ENCODE peak calls at places on chromosomes 4 and X, in six cellular contexts. One of them, this sample, is unnamed.

GRCh38 chr4:182163180-182163579 is 80.0 kb upstream of the TENM3 start:
- DNase-seq in amniotic epithelial cell: no peak
- DNase-seq in endothelial cell: no peak
- DNase-seq in T-helper 9 cell: no peak
- DNase-seq in amniotic stem cell: no peak
- DNase-seq in GM13977: no peak
- DNase-seq in this sample: no peak

GRCh38 chr4:98939892-98940298 is 11.0 kb upstream of the EIF4E start:
- DNase-seq in amniotic epithelial cell: peak
- DNase-seq in endothelial cell: peak
- DNase-seq in T-helper 9 cell: no peak
- DNase-seq in amniotic stem cell: peak
- DNase-seq in GM13977: no peak
- DNase-seq in this sample: peak

GRCh38 chrX:22081475-22082092 is 49.5 kb downstream of the PHEX start:
- DNase-seq in amniotic epithelial cell: peak
- DNase-seq in endothelial cell: peak
- DNase-seq in T-helper 9 cell: peak
- DNase-seq in amniotic stem cell: peak
- DNase-seq in GM13977: peak
- DNase-seq in this sample: no peak

GRCh38 chr4:8260656-8261111 is 8.9 kb upstream of the HTRA3 start:
- DNase-seq in amniotic epithelial cell: peak
- DNase-seq in endothelial cell: no peak
- DNase-seq in T-helper 9 cell: no peak
- DNase-seq in amniotic stem cell: no peak
- DNase-seq in GM13977: no peak
- DNase-seq in this sample: no peak

GRCh38 chr4:90443231-90443630 is 316.0 kb downstream of the CCSER1 start:
- DNase-seq in amniotic epithelial cell: no peak
- DNase-seq in endothelial cell: no peak
- DNase-seq in T-helper 9 cell: no peak
- DNase-seq in amniotic stem cell: no peak
- DNase-seq in GM13977: no peak
- DNase-seq in this sample: no peak

GRCh38 chrX:9285342-9285771 is 179.5 kb upstream of the TBL1X start:
- DNase-seq in amniotic epithelial cell: no peak
- DNase-seq in endothelial cell: no peak
- DNase-seq in T-helper 9 cell: no peak
- DNase-seq in amniotic stem cell: no peak
- DNase-seq in GM13977: no peak
- DNase-seq in this sample: no peak

GRCh38 chr4:30903493-30903892 is 183.3 kb downstream of the PCDH7 start:
- DNase-seq in amniotic epithelial cell: peak
- DNase-seq in endothelial cell: no peak
- DNase-seq in T-helper 9 cell: no peak
- DNase-seq in amniotic stem cell: no peak
- DNase-seq in GM13977: no peak
- DNase-seq in this sample: no peak

GRCh38 chrX:75229774-75230173 is 44.1 kb upstream of the UPRT start:
- DNase-seq in amniotic epithelial cell: no peak
- DNase-seq in endothelial cell: no peak
- DNase-seq in T-helper 9 cell: no peak
- DNase-seq in amniotic stem cell: no peak
- DNase-seq in GM13977: no peak
- DNase-seq in this sample: no peak

GRCh38 chr4:80266902-80267380 is 477 bp downstream of the FGF5 start:
- DNase-seq in amniotic epithelial cell: peak
- DNase-seq in endothelial cell: peak
- DNase-seq in T-helper 9 cell: no peak
- DNase-seq in amniotic stem cell: no peak
- DNase-seq in GM13977: no peak
- DNase-seq in this sample: no peak

GRCh38 chr4:81030061-81030616 is 369 bp upstream of the BMP3 start:
- DNase-seq in amniotic epithelial cell: no peak
- DNase-seq in endothelial cell: no peak
- DNase-seq in T-helper 9 cell: no peak
- DNase-seq in amniotic stem cell: no peak
- DNase-seq in GM13977: no peak
- DNase-seq in this sample: no peak

GRCh38 chr4:96145671-96146070 is 305.8 kb downstream of the PDHA2 start:
- DNase-seq in amniotic epithelial cell: peak
- DNase-seq in endothelial cell: no peak
- DNase-seq in T-helper 9 cell: no peak
- DNase-seq in amniotic stem cell: no peak
- DNase-seq in GM13977: no peak
- DNase-seq in this sample: no peak

GRCh38 chr4:183905081-183905592 is at the start of gene STOX2:
- DNase-seq in amniotic epithelial cell: peak
- DNase-seq in endothelial cell: peak
- DNase-seq in T-helper 9 cell: no peak
- DNase-seq in amniotic stem cell: no peak
- DNase-seq in GM13977: peak
- DNase-seq in this sample: no peak

GRCh38 chr4:94375364-94375763 is 32.7 kb upstream of the HPGDS start:
- DNase-seq in amniotic epithelial cell: no peak
- DNase-seq in endothelial cell: no peak
- DNase-seq in T-helper 9 cell: no peak
- DNase-seq in amniotic stem cell: no peak
- DNase-seq in GM13977: no peak
- DNase-seq in this sample: no peak

GRCh38 chr4:147576084-147576483 is 41.1 kb upstream of the TMEM184C start:
- DNase-seq in amniotic epithelial cell: no peak
- DNase-seq in endothelial cell: no peak
- DNase-seq in T-helper 9 cell: no peak
- DNase-seq in amniotic stem cell: no peak
- DNase-seq in GM13977: no peak
- DNase-seq in this sample: no peak

GRCh38 chr4:114997596-114997995 is 115.8 kb downstream of the NDST4 start:
- DNase-seq in amniotic epithelial cell: peak
- DNase-seq in endothelial cell: no peak
- DNase-seq in T-helper 9 cell: no peak
- DNase-seq in amniotic stem cell: no peak
- DNase-seq in GM13977: no peak
- DNase-seq in this sample: no peak

GRCh38 chr4:743463-744211 is 38.0 kb downstream of the PCGF3 start:
- DNase-seq in amniotic epithelial cell: peak
- DNase-seq in endothelial cell: no peak
- DNase-seq in T-helper 9 cell: no peak
- DNase-seq in amniotic stem cell: no peak
- DNase-seq in GM13977: no peak
- DNase-seq in this sample: no peak

GRCh38 chr4:26349496-26349895 is 28.7 kb downstream of the RBPJ start:
- DNase-seq in amniotic epithelial cell: peak
- DNase-seq in endothelial cell: no peak
- DNase-seq in T-helper 9 cell: no peak
- DNase-seq in amniotic stem cell: no peak
- DNase-seq in GM13977: no peak
- DNase-seq in this sample: no peak

GRCh38 chrX:111615227-111615626 is 65.7 kb upstream of the ALG13 start:
- DNase-seq in amniotic epithelial cell: no peak
- DNase-seq in endothelial cell: no peak
- DNase-seq in T-helper 9 cell: no peak
- DNase-seq in amniotic stem cell: no peak
- DNase-seq in GM13977: no peak
- DNase-seq in this sample: no peak

GRCh38 chr4:173252024-173252935 is 81.9 kb downstream of the HMGB2 start:
- DNase-seq in amniotic epithelial cell: peak
- DNase-seq in endothelial cell: no peak
- DNase-seq in T-helper 9 cell: no peak
- DNase-seq in amniotic stem cell: peak
- DNase-seq in GM13977: peak
- DNase-seq in this sample: peak

GRCh38 chrX:15334561-15334960 is 762 bp downstream of the PIGA start:
- DNase-seq in amniotic epithelial cell: no peak
- DNase-seq in endothelial cell: no peak
- DNase-seq in T-helper 9 cell: no peak
- DNase-seq in amniotic stem cell: no peak
- DNase-seq in GM13977: peak
- DNase-seq in this sample: no peak

GRCh38 chr4:14837860-14838259 is 164.4 kb upstream of the CPEB2 start:
- DNase-seq in amniotic epithelial cell: no peak
- DNase-seq in endothelial cell: no peak
- DNase-seq in T-helper 9 cell: no peak
- DNase-seq in amniotic stem cell: no peak
- DNase-seq in GM13977: no peak
- DNase-seq in this sample: no peak

GRCh38 chrX:11648705-11649519 is 16.8 kb downstream of the ARHGAP6 start:
- DNase-seq in amniotic epithelial cell: no peak
- DNase-seq in endothelial cell: no peak
- DNase-seq in T-helper 9 cell: no peak
- DNase-seq in amniotic stem cell: no peak
- DNase-seq in GM13977: no peak
- DNase-seq in this sample: no peak

GRCh38 chrX:153981771-153982533 is 9.4 kb downstream of the TMEM187 start:
- DNase-seq in amniotic epithelial cell: peak
- DNase-seq in endothelial cell: no peak
- DNase-seq in T-helper 9 cell: peak
- DNase-seq in amniotic stem cell: no peak
- DNase-seq in GM13977: peak
- DNase-seq in this sample: no peak

GRCh38 chrX:110208092-110208491 is 109.8 kb downstream of the AMMECR1 start:
- DNase-seq in amniotic epithelial cell: no peak
- DNase-seq in endothelial cell: no peak
- DNase-seq in T-helper 9 cell: no peak
- DNase-seq in amniotic stem cell: no peak
- DNase-seq in GM13977: no peak
- DNase-seq in this sample: no peak

GRCh38 chr4:1910643-1911042 is 39.5 kb downstream of the NSD2 start:
- DNase-seq in amniotic epithelial cell: peak
- DNase-seq in endothelial cell: peak
- DNase-seq in T-helper 9 cell: no peak
- DNase-seq in amniotic stem cell: no peak
- DNase-seq in GM13977: no peak
- DNase-seq in this sample: no peak

GRCh38 chr4:17030543-17030942 is 132.1 kb upstream of the LDB2 start:
- DNase-seq in amniotic epithelial cell: peak
- DNase-seq in endothelial cell: no peak
- DNase-seq in T-helper 9 cell: no peak
- DNase-seq in amniotic stem cell: peak
- DNase-seq in GM13977: no peak
- DNase-seq in this sample: peak

GRCh38 chrX:103730746-103731508 is 20.2 kb downstream of the TMEM31 start:
- DNase-seq in amniotic epithelial cell: peak
- DNase-seq in endothelial cell: no peak
- DNase-seq in T-helper 9 cell: no peak
- DNase-seq in amniotic stem cell: no peak
- DNase-seq in GM13977: no peak
- DNase-seq in this sample: no peak